ENCODE peak calls at places on chromosomes 4 and X, in nine cellular contexts. O is GM13977, I is GM10248, R is AG04450, E is NB4, S is kidney, W is HFF-Myc, Q is right lobe of liver, V is psoas muscle. C is an unnamed sample.

GRCh38 chrX:33183366-33183765 is 28.0 kb downstream of the DMD start:
- DNase-seq in Q (no peak), R (peak), O (no peak), V (peak), I (no peak), E (no peak), S (peak), W (no peak), C (no peak)

GRCh38 chr4:151641167-151641566 is 119.6 kb downstream of the GATB start:
- DNase-seq in V (no peak), Q (no peak), R (no peak), E (peak), I (no peak), O (no peak), S (no peak), W (no peak), C (peak)

GRCh38 chrX:44872319-44872816 is 620 bp upstream of the KDM6A start:
- DNase-seq in V (no peak), Q (peak), R (no peak), E (no peak), O (peak), I (peak), W (no peak), S (peak), C (no peak)

GRCh38 chr4:40940317-40940720 is 190.6 kb downstream of the NSUN7 start:
- DNase-seq in V (peak), I (no peak), O (no peak), W (no peak), R (no peak), E (no peak), S (peak), Q (no peak), C (no peak)

GRCh38 chrX:40908026-40908425 is 172.7 kb upstream of the MED14 start:
- DNase-seq in V (no peak), S (no peak), W (no peak), O (no peak), I (no peak), Q (no peak), E (no peak), R (no peak), C (no peak)

GRCh38 chr4:153176938-153177337 is 27.3 kb upstream of the TRIM2 start:
- DNase-seq in I (no peak), O (no peak), S (no peak), E (no peak), W (no peak), V (no peak), Q (no peak), R (no peak), C (no peak)

GRCh38 chr4:123825596-123826291 is 429.1 kb downstream of the SPRY1 start:
- DNase-seq in W (no peak), V (no peak), S (no peak), R (peak), I (no peak), E (no peak), O (no peak), Q (no peak), C (no peak)

GRCh38 chrX:46637937-46638336 is 64.4 kb downstream of the CHST7 start:
- DNase-seq in O (peak), Q (no peak), S (no peak), R (no peak), E (peak), I (peak), W (no peak), V (no peak), C (no peak)

GRCh38 chr4:75248770-75249467 is 265.3 kb downstream of the RCHY1 start:
- DNase-seq in S (no peak), V (no peak), Q (no peak), W (no peak), E (no peak), I (no peak), O (no peak), R (no peak), C (no peak)

GRCh38 chr4:19309365-19309764 is 942.3 kb upstream of the SLIT2 start:
- DNase-seq in I (no peak), S (no peak), V (no peak), R (peak), O (no peak), E (peak), Q (no peak), W (peak), C (peak)
- TF ChIP-seq CTCF in I (no peak), S (peak), V (no peak), R (peak), O (no peak), E (peak), Q (no peak), W (peak), C (peak)

GRCh38 chr4:180615746-180616145 is 1627.5 kb upstream of the TENM3 start:
- DNase-seq in E (peak), V (no peak), R (no peak), I (no peak), S (no peak), Q (no peak), W (no peak), O (no peak), C (no peak)
- TF ChIP-seq CTCF in E (no peak), V (no peak), R (no peak), I (no peak), S (no peak), Q (no peak), W (no peak), O (no peak), C (no peak)

GRCh38 chrX:150062292-150063137 is 124.2 kb upstream of the EOLA2 start:
- DNase-seq in Q (no peak), S (peak), E (peak), W (peak), I (no peak), V (peak), R (no peak), O (no peak), C (peak)

GRCh38 chrX:150060406-150060805 is 122.1 kb upstream of the EOLA2 start:
- DNase-seq in W (no peak), Q (no peak), O (no peak), S (no peak), E (no peak), R (no peak), V (no peak), I (no peak), C (no peak)

GRCh38 chrX:150063138-150063518 is 124.8 kb upstream of the EOLA2 start:
- DNase-seq in V (no peak), W (no peak), I (no peak), R (no peak), O (no peak), S (no peak), Q (no peak), E (no peak), C (no peak)

GRCh38 chrX:150063673-150064072 is 125.4 kb upstream of the EOLA2 start:
- DNase-seq in S (no peak), Q (no peak), W (no peak), I (no peak), E (peak), O (no peak), V (no peak), R (no peak), C (no peak)

DNA sequence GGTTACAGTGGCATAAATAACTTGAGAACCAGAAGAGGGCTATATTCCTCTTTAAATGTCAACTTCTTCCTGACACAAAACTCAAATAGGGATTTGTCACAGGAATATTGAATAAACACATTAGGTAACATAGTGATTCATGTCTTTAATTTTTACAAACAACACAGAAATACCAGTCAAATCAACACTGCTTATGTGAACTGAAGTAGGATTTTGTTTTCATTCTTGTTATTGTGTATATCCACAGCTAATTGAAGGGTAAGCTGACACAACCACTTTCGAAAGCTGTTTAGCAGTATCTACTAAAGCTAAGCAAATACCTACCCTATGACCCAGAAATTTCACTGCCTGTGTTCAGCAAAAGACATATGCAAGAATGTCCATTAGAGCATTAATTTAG is 120.4 kb upstream of the EOLA2 start:
- DNase-seq in O (no peak), S (no peak), W (no peak), E (no peak), R (no peak), Q (no peak), V (no peak), I (no peak), C (no peak)
- TF ChIP-seq CTCF in O (no peak), S (no peak), W (no peak), E (no peak), R (no peak), Q (no peak), V (no peak), I (no peak), C (no peak)

DNA sequence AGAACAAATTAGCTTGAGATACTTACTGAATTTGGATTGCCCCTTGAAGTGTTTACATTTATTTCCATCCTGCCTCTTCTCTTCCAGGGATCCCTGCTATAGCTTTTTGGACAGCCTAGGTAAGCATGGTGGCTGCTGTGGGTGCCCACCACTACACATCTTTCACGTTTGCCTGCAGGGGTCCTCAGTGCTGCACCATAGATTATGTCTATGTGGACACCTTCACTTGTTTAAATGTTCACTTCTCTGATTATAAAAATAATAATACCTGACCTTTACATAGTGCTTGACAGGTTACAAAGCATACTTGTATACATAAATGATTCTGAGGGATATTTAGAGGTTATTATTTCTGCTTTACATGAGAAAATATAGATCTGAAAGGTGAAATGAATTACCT is 67.9 kb upstream of the SLC4A4 start:
- DNase-seq in Q (no peak), R (no peak), S (no peak), O (no peak), V (no peak), W (no peak), I (no peak), E (peak), C (no peak)
- TF ChIP-seq CTCF in Q (peak), R (peak), S (peak), O (peak), V (peak), W (peak), I (peak), E (peak), C (peak)

DNA sequence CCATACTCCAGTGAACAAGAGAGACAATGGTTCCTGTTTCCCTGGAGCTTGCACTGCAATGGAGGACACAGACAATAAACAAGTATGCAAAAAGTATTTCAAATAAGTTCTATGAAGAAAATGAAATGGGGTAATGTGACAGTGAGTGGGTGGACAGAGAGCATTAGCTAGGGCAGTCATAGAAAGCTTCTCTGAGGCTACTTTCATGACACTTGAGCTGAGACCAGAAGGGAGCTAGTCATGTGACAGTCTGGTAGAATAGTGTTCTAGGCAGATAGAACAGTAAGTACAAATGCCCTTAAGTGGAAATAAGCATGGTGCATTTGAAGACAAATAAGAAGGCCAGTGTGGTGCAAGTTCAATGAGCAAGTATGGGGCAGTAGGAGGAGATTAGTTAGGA is 206.2 kb upstream of the CASK start:
- DNase-seq in V (no peak), W (no peak), R (no peak), Q (no peak), I (no peak), O (no peak), E (no peak), S (no peak), C (no peak)
- TF ChIP-seq CTCF in V (no peak), W (no peak), R (no peak), Q (no peak), I (no peak), O (no peak), E (no peak), S (no peak), C (no peak)

DNA sequence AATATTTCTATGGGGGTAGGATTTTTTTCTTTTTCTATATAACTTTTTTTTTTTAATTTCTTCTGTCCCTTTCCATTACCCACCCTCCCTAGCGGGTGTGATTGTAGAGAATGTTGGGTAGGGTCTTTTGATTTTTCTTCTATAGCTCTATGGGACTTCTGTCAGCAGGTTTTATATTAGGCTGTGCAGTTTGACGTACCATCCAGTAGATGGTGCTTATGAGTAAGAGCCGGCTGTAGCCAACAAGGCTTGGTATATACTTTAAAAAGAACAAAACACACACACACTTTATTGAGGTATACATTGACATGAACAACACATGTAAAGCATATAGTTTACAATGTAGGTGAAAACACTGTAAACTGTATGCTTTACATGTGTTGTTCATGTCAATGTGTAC is 247.9 kb upstream of the POF1B start:
- DNase-seq in V (no peak), R (no peak), W (no peak), E (no peak), S (no peak), O (no peak), I (no peak), Q (no peak), C (no peak)
- TF ChIP-seq CTCF in V (peak), R (no peak), W (peak), E (no peak), S (no peak), O (peak), I (peak), Q (no peak), C (peak)

GRCh38 chrX:122777766-122778165 is 406.3 kb upstream of the GRIA3 start:
- DNase-seq in I (no peak), V (no peak), W (no peak), Q (no peak), O (no peak), S (no peak), E (peak), R (no peak), C (no peak)
- TF ChIP-seq CTCF in I (no peak), V (no peak), W (no peak), Q (peak), O (no peak), S (no peak), E (peak), R (no peak), C (no peak)

GRCh38 chr4:81826336-81826735 is 354.6 kb upstream of the RASGEF1B start:
- DNase-seq in I (no peak), R (no peak), W (no peak), E (no peak), Q (no peak), O (no peak), S (no peak), V (no peak), C (no peak)
- TF ChIP-seq CTCF in I (no peak), R (no peak), W (no peak), E (no peak), Q (no peak), O (no peak), S (no peak), V (no peak), C (no peak)

DNA sequence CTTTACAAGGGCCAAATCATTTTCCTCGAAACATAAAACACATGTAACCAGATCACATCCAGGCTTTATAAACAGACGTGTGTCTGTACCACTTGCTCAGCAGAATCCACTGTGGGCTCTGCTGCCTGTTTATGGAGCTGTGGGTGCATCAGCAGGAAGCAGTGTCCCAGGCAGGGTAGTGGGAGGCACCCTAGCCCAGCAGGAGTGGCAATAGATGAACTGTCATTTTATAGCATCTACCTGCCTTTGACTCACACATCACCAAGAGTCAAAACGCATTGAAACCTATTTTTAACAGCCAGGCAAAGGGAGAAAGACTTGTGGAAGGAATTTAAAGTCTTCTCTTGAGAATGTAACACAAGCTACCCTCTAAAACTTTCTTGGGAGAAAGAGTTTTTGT is 169.1 kb upstream of the TENM3 start:
- DNase-seq in W (no peak), I (no peak), R (no peak), E (no peak), V (no peak), O (no peak), Q (no peak), S (no peak), C (no peak)
- TF ChIP-seq CTCF in W (no peak), I (no peak), R (no peak), E (no peak), V (no peak), O (no peak), Q (no peak), S (no peak), C (no peak)